ENCODE peak calls at places on chromosomes 1 and 21, in seven cellular contexts. H is SK-N-SH, W is K562, R is HepG2, Z is HCT116, A is GM12878, M is H1. N is an unnamed sample.

GRCh38 chr1:207962716-207963428 is 51.9 kb upstream of the CD34 start:
- DNase-seq in H (peak; percentile 80), W (no peak), R (no peak), Z (no peak), A (no peak), M (no peak), N (no peak)

GRCh38 chr1:5688479-5689077 is 303.6 kb downstream of the NPHP4 start:
- DNase-seq in H (no peak), W (peak; percentile 23), R (no peak), Z (no peak), A (no peak), M (no peak), N (no peak)

GRCh38 chr21:33374080-33374873 is 28.9 kb upstream of the IFNGR2 start:
- DNase-seq in H (peak; percentile 45), W (no peak), R (peak; percentile 39), Z (peak; percentile 53), A (no peak), M (no peak), N (peak; percentile 49)

GRCh38 chr1:19222979-19223824 is 13.1 kb upstream of the UBR4 start:
- DNase-seq in H (no peak), W (no peak), R (peak; percentile 70), Z (no peak), A (no peak), M (no peak), N (no peak)

GRCh38 chr1:2044510-2045319 is 5.5 kb upstream of the PRKCZ start:
- DNase-seq in H (peak; percentile 97), W (peak; percentile 94), R (peak; percentile 33), Z (no peak), A (no peak), M (no peak), N (no peak)

GRCh38 chr1:246641394-246641793 is 75.1 kb downstream of the CNST start:
- DNase-seq in H (no peak), W (no peak), R (no peak), Z (no peak), A (no peak), M (no peak), N (no peak)

GRCh38 chr1:179867493-179868330 is 9.9 kb downstream of the TOR1AIP2 start:
- DNase-seq in H (peak; percentile 63), W (peak; percentile 60), R (peak; percentile 58), Z (no peak), A (no peak), M (no peak), N (no peak)

GRCh38 chr1:3777078-3777547 is 4.6 kb downstream of the SMIM1 start:
- DNase-seq in H (no peak), W (no peak), R (no peak), Z (no peak), A (no peak), M (no peak), N (no peak)

GRCh38 chr1:5998906-5999301 is 6.7 kb upstream of the NPHP4 start:
- DNase-seq in H (no peak), W (no peak), R (no peak), Z (no peak), A (no peak), M (no peak), N (no peak)

GRCh38 chr1:158028956-158029355 is 35.5 kb downstream of the KIRREL1 start:
- DNase-seq in H (no peak), W (no peak), R (no peak), Z (no peak), A (no peak), M (no peak), N (no peak)

GRCh38 chr1:55337801-55338447 is 122.8 kb upstream of the USP24 start:
- DNase-seq in H (peak; percentile 48), W (peak; percentile 37), R (peak; percentile 35), Z (peak; percentile 36), A (peak; percentile 13), M (peak; percentile 7), N (peak; percentile 60)

GRCh38 chr1:196180847-196181593 is 427.2 kb downstream of the KCNT2 start:
- DNase-seq in H (no peak), W (no peak), R (no peak), Z (peak; percentile 72), A (no peak), M (peak; percentile 3), N (no peak)

GRCh38 chr1:204651843-204652421 is 33.6 kb downstream of the LRRN2 start:
- DNase-seq in H (peak; percentile 41), W (no peak), R (no peak), Z (no peak), A (no peak), M (peak; percentile 46), N (peak; percentile 75)

GRCh38 chr1:42962641-42963377 is 4.1 kb upstream of the SLC2A1 start:
- DNase-seq in H (no peak), W (peak; percentile 84), R (peak; percentile 61), Z (no peak), A (no peak), M (peak; percentile 84), N (peak; percentile 92)

GRCh38 chr1:201582261-201582951 is 43.5 kb downstream of the NAV1 start:
- DNase-seq in H (peak; percentile 56), W (peak; percentile 57), R (no peak), Z (no peak), A (no peak), M (no peak), N (no peak)

GRCh38 chr1:17665054-17665453 is 90.1 kb upstream of the ACTL8 start:
- DNase-seq in H (no peak), W (no peak), R (no peak), Z (no peak), A (no peak), M (no peak), N (no peak)

GRCh38 chr1:178060789-178061556 is 32.9 kb upstream of the RASAL2 start:
- DNase-seq in H (no peak), W (no peak), R (peak; percentile 43), Z (no peak), A (no peak), M (peak; percentile 46), N (peak; percentile 92)
- TF ChIP-seq YY1 in H (no peak), W (no peak), R (no peak), Z (no peak), A (no peak), M (peak; percentile 67), N (peak; percentile 33)

GRCh38 chr1:35486858-35487408 is 70.3 kb downstream of the KIAA0319L start:
- DNase-seq in H (no peak), W (no peak), R (peak; percentile 60), Z (no peak), A (no peak), M (no peak), N (no peak)
- TF ChIP-seq YY1 in H (no peak), W (no peak), R (no peak), Z (no peak), A (no peak), M (no peak), N (no peak)

GRCh38 chr1:15411593-15412487 is 2.2 kb downstream of the EFHD2 start:
- DNase-seq in H (no peak), W (no peak), R (no peak), Z (no peak), A (no peak), M (no peak), N (no peak)
- TF ChIP-seq YY1 in H (no peak), W (no peak), R (no peak), Z (no peak), A (no peak), M (no peak), N (no peak)

GRCh38 chr1:9985001-9985400 is 12.0 kb upstream of the RBP7 start:
- DNase-seq in H (no peak), W (no peak), R (no peak), Z (no peak), A (no peak), M (no peak), N (no peak)
- TF ChIP-seq YY1 in H (no peak), W (no peak), R (no peak), Z (no peak), A (no peak), M (no peak), N (no peak)

GRCh38 chr1:150579955-150580642 is 689 bp upstream of the MCL1 start:
- DNase-seq in H (no peak), W (no peak), R (no peak), Z (no peak), A (no peak), M (no peak), N (no peak)

GRCh38 chr1:150578278-150579109 is 916 bp downstream of the MCL1 start:
- DNase-seq in H (peak; percentile 27), W (peak; percentile 30), R (peak; percentile 72), Z (no peak), A (no peak), M (no peak), N (peak; percentile 68)

GRCh38 chr1:150576794-150577556 is 2.4 kb downstream of the MCL1 start:
- DNase-seq in H (no peak), W (peak; percentile 4), R (peak; percentile 71), Z (no peak), A (no peak), M (no peak), N (no peak)

GRCh38 chr1:150577557-150578277 is 1.7 kb downstream of the MCL1 start:
- DNase-seq in H (peak; percentile 22), W (peak; percentile 24), R (no peak), Z (no peak), A (no peak), M (no peak), N (no peak)

DNA sequence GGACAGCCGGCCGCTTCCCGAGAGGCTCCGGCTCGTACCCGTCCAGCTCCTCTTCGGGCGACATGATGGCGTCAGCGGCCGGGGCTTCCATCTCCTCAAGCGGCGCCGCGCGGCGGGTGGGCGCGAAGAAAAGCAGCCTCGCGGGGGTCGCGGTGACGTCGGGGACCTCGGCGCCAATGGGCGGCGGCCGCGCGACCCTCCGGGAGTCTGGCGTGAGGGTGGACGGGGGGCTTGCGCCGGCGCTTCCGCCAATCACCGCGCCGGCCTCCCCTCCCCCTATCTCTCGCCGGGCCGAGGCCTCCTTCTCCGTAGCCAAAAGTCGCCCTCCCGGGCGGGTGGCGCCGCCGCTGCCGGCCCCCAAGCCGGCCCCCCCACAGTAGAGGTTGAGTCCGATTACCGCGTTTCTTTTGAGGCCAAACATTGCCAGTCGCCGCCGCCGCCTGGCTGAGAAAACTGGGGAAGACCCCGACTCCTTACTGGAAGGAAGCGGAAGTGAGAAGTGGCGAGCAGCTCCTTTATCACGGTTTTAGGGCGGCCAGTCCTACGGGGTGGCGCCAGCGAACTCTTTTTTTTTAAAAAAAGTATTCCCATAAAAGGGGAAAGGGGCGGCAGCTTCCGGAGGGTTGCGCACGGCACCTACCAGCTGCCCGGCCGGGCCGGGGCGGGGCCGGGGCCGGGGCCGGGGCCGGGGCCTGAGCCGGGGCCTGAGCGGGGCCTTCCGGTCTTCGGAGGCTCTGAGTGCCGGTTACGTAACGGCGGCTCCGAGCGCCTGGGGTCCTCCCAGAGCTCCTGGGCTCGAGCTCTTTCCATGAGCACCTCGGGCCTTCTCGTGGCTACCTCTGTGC is at the start of gene MCL1:
- DNase-seq in H (peak; percentile 94), W (peak; percentile 90), R (peak; percentile 93), Z (peak; percentile 85), A (peak; percentile 69), M (peak; percentile 82), N (peak; percentile 95)
- TF ChIP-seq YY1 in H (peak; percentile 37), W (peak; percentile 40), R (no peak), Z (peak; percentile 22), A (no peak), M (peak; percentile 82), N (peak; percentile 31)

DNA sequence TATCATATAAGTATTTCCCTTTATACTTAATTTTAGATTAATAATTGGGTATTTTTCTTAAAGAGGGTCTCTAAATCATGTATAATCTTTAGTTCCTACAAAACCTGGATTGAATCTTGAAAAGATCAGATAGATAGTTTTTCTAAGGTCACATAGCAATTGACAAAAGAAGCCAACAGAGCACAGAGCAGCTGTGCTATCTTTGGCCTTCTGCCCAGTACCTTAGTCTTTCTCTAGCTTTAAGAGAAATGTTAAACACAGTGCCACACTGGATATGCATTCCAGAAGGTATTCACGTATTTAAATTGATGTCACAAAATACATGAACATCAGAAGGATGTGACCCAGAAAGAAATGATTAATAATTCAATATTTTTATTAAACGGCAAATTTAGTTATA is 86.8 kb downstream of the C21orf91 start:
- DNase-seq in H (peak; percentile 21), W (no peak), R (no peak), Z (no peak), A (no peak), M (no peak), N (no peak)
- TF ChIP-seq YY1 in H (no peak), W (no peak), R (no peak), Z (no peak), A (no peak), M (no peak), N (no peak)

N was measured in NT2/D1.